ENCODE peak calls at places on chromosomes 3 and 15, in four cellular contexts. A is stomach, N is cardiac muscle cell, Q is heart left ventricle. G is an unnamed sample.

GRCh38 chr15:52180196-52180835 is 10.9 kb downstream of the GNB5 start:
- DNase-seq in A (no peak), N (no peak), Q (no peak), G (no peak)

GRCh38 chr15:44289352-44289790 is 852 bp downstream of the GOLM2 start:
- DNase-seq in A (no peak), N (no peak), Q (no peak), G (no peak)

GRCh38 chr3:99931059-99931458 is 113.4 kb downstream of the CMSS1 start:
- DNase-seq in A (no peak), N (no peak), Q (no peak), G (no peak)

GRCh38 chr15:70125605-70126004 is 27.9 kb upstream of the TLE3 start:
- DNase-seq in A (no peak), N (no peak), Q (no peak), G (no peak)

GRCh38 chr15:40274350-40275274 is 8.3 kb downstream of the ANKRD63 start:
- DNase-seq in A (peak; percentile 87), N (peak; percentile 88), Q (peak; percentile 79), G (peak; percentile 76)

GRCh38 chr3:8069471-8069870 is 432.2 kb upstream of the LMCD1 start:
- DNase-seq in A (no peak), N (no peak), Q (no peak), G (no peak)

GRCh38 chr15:72220678-72221077 is 10.3 kb downstream of the PKM start:
- DNase-seq in A (no peak), N (peak; percentile 44), Q (no peak), G (no peak)

GRCh38 chr3:184757010-184757651 is 45.3 kb upstream of the MAGEF1 start:
- DNase-seq in A (peak; percentile 58), N (peak; percentile 64), Q (peak; percentile 79), G (peak; percentile 45)

GRCh38 chr15:55998478-55998877 is 5.1 kb upstream of the NEDD4 start:
- DNase-seq in A (no peak), N (no peak), Q (no peak), G (no peak)

GRCh38 chr3:126706631-126707030 is 2.6 kb downstream of the CHCHD6 start:
- DNase-seq in A (no peak), N (no peak), Q (no peak), G (no peak)

GRCh38 chr3:24180616-24181015 is 235.5 kb downstream of the NR1D2 start:
- DNase-seq in A (no peak), N (no peak), Q (no peak), G (no peak)

GRCh38 chr15:59997070-59997701 is 6.9 kb upstream of the FOXB1 start:
- DNase-seq in A (no peak), N (peak; percentile 32), Q (no peak), G (no peak)

GRCh38 chr3:158095302-158095997 is 10.8 kb downstream of the SHOX2 start:
- DNase-seq in A (no peak), N (no peak), Q (no peak), G (no peak)

GRCh38 chr3:64318670-64319271 is 93.5 kb upstream of the PRICKLE2 start:
- DNase-seq in A (no peak), N (no peak), Q (no peak), G (no peak)

GRCh38 chr3:64818196-64818595 is 130.4 kb upstream of the ADAMTS9 start:
- DNase-seq in A (no peak), N (no peak), Q (no peak), G (no peak)

GRCh38 chr3:185715091-185715490 is 109.8 kb downstream of the IGF2BP2 start:
- DNase-seq in A (no peak), N (peak; percentile 56), Q (no peak), G (no peak)

GRCh38 chr3:158106773-158107461 is 697 bp upstream of the SHOX2 start:
- DNase-seq in A (no peak), N (no peak), Q (peak; percentile 6), G (no peak)

GRCh38 chr3:194003128-194004057 is 132.6 kb upstream of the HES1 start:
- DNase-seq in A (peak; percentile 90), N (peak; percentile 86), Q (peak; percentile 93), G (peak; percentile 83)

GRCh38 chr3:126024049-126024854 is 55.3 kb downstream of the ROPN1B start:
- DNase-seq in A (no peak), N (no peak), Q (no peak), G (no peak)

GRCh38 chr3:46407976-46408375 is 917 bp downstream of the CCRL2 start:
- DNase-seq in A (no peak), N (no peak), Q (no peak), G (no peak)

GRCh38 chr3:163482695-163483094 is 1595.6 kb downstream of the SI start:
- DNase-seq in A (no peak), N (no peak), Q (no peak), G (no peak)

GRCh38 chr3:125055165-125055912 is 458 bp downstream of the HEG1 start:
- DNase-seq in A (no peak), N (no peak), Q (peak; percentile 37), G (no peak)

GRCh38 chr15:43552261-43552660 is 34.9 kb downstream of the MAP1A start:
- DNase-seq in A (no peak), N (no peak), Q (no peak), G (no peak)

GRCh38 chr3:195907730-195908438 is 467 bp downstream of the TNK2 start:
- DNase-seq in A (peak; percentile 51), N (peak; percentile 63), Q (peak; percentile 42), G (peak; percentile 64)

GRCh38 chr3:129228891-129229585 is 20.4 kb upstream of the COPG1 start:
- DNase-seq in A (no peak), N (no peak), Q (peak; percentile 27), G (no peak)

GRCh38 chr3:169940486-169941181 is 26.0 kb upstream of the SEC62 start:
- DNase-seq in A (no peak), N (no peak), Q (no peak), G (no peak)
- H3K4me1 ChIP-seq in A (no peaks in the 10 kb centered on the region), N (peaks cover 10% of the 10 kb centered on the region), Q (no peaks in the 10 kb centered on the region), G (no peaks in the 10 kb centered on the region)

GRCh38 chr3:132822266-132822665 is 100.1 kb upstream of the NPHP3 start:
- DNase-seq in A (no peak), N (no peak), Q (no peak), G (no peak)

GRCh38 chr3:132817646-132818177 is 95.5 kb upstream of the NPHP3 start:
- DNase-seq in A (no peak), N (no peak), Q (no peak), G (no peak)

GRCh38 chr3:132822837-132823236 is 100.6 kb upstream of the NPHP3 start:
- DNase-seq in A (no peak), N (no peak), Q (no peak), G (no peak)
- H3K4me1 ChIP-seq in A (no peaks in the 10 kb centered on the region), N (no peaks in the 10 kb centered on the region), Q (no peaks in the 10 kb centered on the region), G (no peaks in the 10 kb centered on the region)

GRCh38 chr15:41921167-41921566 is 27.3 kb upstream of the SPTBN5 start:
- DNase-seq in A (no peak), N (peak; percentile 59), Q (no peak), G (peak; percentile 35)
- H3K4me1 ChIP-seq in A (peaks cover 57% of the 10 kb centered on the region), N (peaks cover 75% of the 10 kb centered on the region), Q (peaks cover 75% of the 10 kb centered on the region), G (peaks cover 81% of the 10 kb centered on the region)

DNA sequence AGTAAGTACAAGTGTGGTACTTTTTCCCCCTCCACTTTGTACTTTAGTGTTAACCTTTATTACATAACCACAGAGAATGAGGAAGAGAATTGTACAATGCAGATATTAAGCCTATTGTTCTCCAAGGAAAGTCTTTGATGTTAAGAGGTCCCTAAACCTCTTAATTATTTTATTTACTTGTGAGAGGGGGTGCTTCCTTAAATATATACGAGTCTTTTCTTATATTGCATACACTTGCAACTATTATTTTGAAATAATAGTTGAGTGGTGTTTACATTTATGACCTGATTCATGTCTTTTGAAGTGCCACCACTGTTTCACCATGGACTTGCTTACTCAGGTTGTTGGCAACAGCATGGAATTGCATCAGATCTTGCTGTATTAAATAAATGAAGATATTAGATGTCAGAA is 10.1 kb downstream of the USP3 start:
- DNase-seq in A (no peak), N (no peak), Q (no peak), G (peak; percentile 53)
- H3K4me1 ChIP-seq in A (peaks cover 66% of the 10 kb centered on the region), N (peaks cover 38% of the 10 kb centered on the region), Q (peaks cover 18% of the 10 kb centered on the region), G (peaks cover 87% of the 10 kb centered on the region)

GRCh38 chr15:93080451-93080850 is 8.6 kb downstream of the RGMA start:
- DNase-seq in A (no peak), N (no peak), Q (no peak), G (no peak)
- H3K4me1 ChIP-seq in A (no peaks in the 10 kb centered on the region), N (no peaks in the 10 kb centered on the region), Q (no peaks in the 10 kb centered on the region), G (no peaks in the 10 kb centered on the region)